ENCODE peak calls at places on chromosomes 16 and 17, in nine cellular contexts. A is HAP-1; X is body of pancreas; F is HCT116; I is ovary; E is lung; C is CD8-positive, alpha-beta memory T cell; S is MM.1S; Y is fibroblast of lung. K is an unnamed sample. For H3K4me1, the result is how much of the 10 kb centered on the place peaks cover.

GRCh38 chr17:68182940-68183551 is 64.8 kb upstream of the AMZ2 start:
- DNase-seq in S (no peak), C (peak), F (peak), X (no peak), A (no peak), I (no peak), E (no peak), Y (no peak), K (no peak)

GRCh38 chr16:56222482-56222997 is 31.3 kb downstream of the GNAO1 start:
- DNase-seq in C (no peak), F (no peak), S (no peak), Y (no peak), X (no peak), A (no peak), E (no peak), I (no peak), K (no peak)

GRCh38 chr16:5560084-5560483 is 462.5 kb upstream of the EEF2KMT start:
- DNase-seq in A (no peak), S (peak), E (no peak), F (peak), Y (no peak), C (no peak), I (no peak), X (no peak), K (no peak)

GRCh38 chr17:80779336-80779735 is 212.3 kb upstream of the CHMP6 start:
- DNase-seq in S (no peak), I (no peak), C (peak), E (no peak), F (no peak), X (no peak), A (no peak), Y (no peak), K (no peak)

GRCh38 chr17:58312824-58313223 is 15.8 kb downstream of the TSPOAP1 start:
- DNase-seq in F (no peak), Y (no peak), X (no peak), C (no peak), E (no peak), A (no peak), I (no peak), S (no peak), K (no peak)

GRCh38 chr17:51289776-51290175 is 29.4 kb downstream of the UTP18 start:
- DNase-seq in X (no peak), F (no peak), I (no peak), S (no peak), C (no peak), A (peak), E (no peak), Y (no peak), K (no peak)

GRCh38 chr17:72587773-72588511 is 467.1 kb downstream of the SOX9 start:
- DNase-seq in Y (peak), A (no peak), S (peak), F (no peak), X (peak), C (no peak), E (no peak), I (no peak), K (peak)

GRCh38 chr17:32158870-32159585 is 16.7 kb downstream of the RHOT1 start:
- DNase-seq in C (no peak), E (no peak), A (no peak), I (no peak), Y (no peak), F (no peak), X (no peak), S (no peak), K (no peak)

GRCh38 chr17:49798182-49798581 is 9.7 kb downstream of the KAT7 start:
- DNase-seq in S (no peak), X (no peak), C (no peak), I (no peak), Y (no peak), A (no peak), E (no peak), F (no peak), K (no peak)

GRCh38 chr17:75610103-75610984 is 22.7 kb downstream of the MYO15B start:
- DNase-seq in C (no peak), Y (no peak), F (no peak), S (no peak), X (no peak), I (no peak), E (no peak), A (no peak), K (peak)

GRCh38 chr16:3467920-3468319 is 24.4 kb downstream of the NAA60 start:
- DNase-seq in E (no peak), F (no peak), A (no peak), S (no peak), Y (peak), C (no peak), X (no peak), I (no peak), K (no peak)

GRCh38 chr17:81165246-81166032 is at the start of gene PVALEF:
- DNase-seq in C (no peak), I (peak), Y (no peak), F (no peak), E (no peak), X (peak), S (no peak), A (peak), K (no peak)

GRCh38 chr17:72614871-72615626 is 477.4 kb downstream of the SLC39A11 start:
- DNase-seq in Y (peak), C (no peak), I (no peak), S (no peak), X (peak), F (peak), A (no peak), E (no peak), K (peak)

GRCh38 chr17:68351395-68351794 is 60.1 kb downstream of the ARSG start:
- DNase-seq in E (no peak), Y (peak), I (no peak), C (no peak), X (no peak), F (no peak), A (no peak), S (no peak), K (no peak)

GRCh38 chr17:30173649-30174048 is 57.0 kb downstream of the NSRP1 start:
- DNase-seq in E (no peak), X (no peak), I (no peak), F (no peak), C (no peak), A (no peak), Y (peak), S (peak), K (no peak)

GRCh38 chr17:6443692-6444572 is at the start of gene PIMREG:
- DNase-seq in F (peak), X (peak), S (peak), I (peak), E (peak), A (peak), C (peak), Y (peak), K (peak)

GRCh38 chr16:896261-897199 is 74.3 kb downstream of the LMF1 start:
- DNase-seq in Y (no peak), F (no peak), A (no peak), S (no peak), I (no peak), C (no peak), X (no peak), E (no peak), K (no peak)

GRCh38 chr16:11391576-11391975 is 46.3 kb downstream of the RMI2 start:
- DNase-seq in X (peak), E (peak), I (no peak), F (no peak), Y (no peak), S (no peak), C (no peak), A (no peak), K (no peak)

GRCh38 chr17:46264456-46265198 is 30.3 kb upstream of the LRRC37A start:
- DNase-seq in S (no peak), C (peak), I (no peak), X (no peak), Y (peak), F (no peak), A (no peak), E (no peak), K (no peak)

GRCh38 chr17:362721-363120 is 10.1 kb upstream of the RPH3AL start:
- DNase-seq in Y (no peak), A (no peak), S (no peak), E (no peak), F (no peak), C (no peak), I (no peak), X (no peak), K (no peak)

GRCh38 chr17:58755577-58756245 is at the start of gene PPM1E:
- DNase-seq in E (no peak), X (peak), I (peak), A (peak), Y (peak), S (peak), F (no peak), C (peak), K (peak)

GRCh38 chr16:55499951-55500350 is 8.9 kb upstream of the LPCAT2 start:
- DNase-seq in F (peak), A (no peak), Y (peak), I (no peak), S (no peak), C (no peak), X (no peak), E (peak), K (peak)

GRCh38 chr16:88763502-88764053 is 21.4 kb downstream of the PIEZO1 start:
- DNase-seq in C (no peak), F (no peak), Y (no peak), A (no peak), I (no peak), X (peak), E (peak), S (no peak), K (no peak)

GRCh38 chr17:4498461-4499397 is at the start of gene SPNS2:
- DNase-seq in C (peak), F (no peak), S (peak), X (peak), A (peak), Y (peak), I (peak), E (no peak), K (peak)

GRCh38 chr17:51997723-51998122 is 160.8 kb downstream of the CA10 start:
- DNase-seq in I (no peak), F (no peak), Y (no peak), A (no peak), X (no peak), E (no peak), C (no peak), S (no peak), K (no peak)

GRCh38 chr16:12535535-12536411 is 267.9 kb downstream of the CPPED1 start:
- DNase-seq in S (no peak), E (no peak), X (no peak), A (no peak), C (no peak), Y (no peak), I (no peak), F (no peak), K (no peak)

GRCh38 chr16:22402191-22402590 is 27.8 kb upstream of the CDR2 start:
- DNase-seq in I (no peak), S (no peak), Y (peak), E (no peak), F (no peak), C (no peak), A (no peak), X (no peak), K (no peak)

GRCh38 chr17:48567209-48567608 is 10.9 kb downstream of the HOXB4 start:
- DNase-seq in C (peak), Y (peak), X (no peak), E (no peak), A (no peak), F (no peak), S (no peak), I (no peak), K (peak)

GRCh38 chr17:48566717-48567116 is 11.4 kb downstream of the HOXB4 start:
- DNase-seq in E (no peak), I (no peak), C (no peak), F (no peak), A (no peak), Y (no peak), S (no peak), X (no peak), K (no peak)

GRCh38 chr17:48568499-48569259 is 9.5 kb downstream of the HOXB4 start:
- DNase-seq in C (peak), I (no peak), Y (peak), A (no peak), E (no peak), F (no peak), S (no peak), X (no peak), K (no peak)

GRCh38 chr17:48569676-48570324 is 8.3 kb downstream of the HOXB4 start:
- DNase-seq in E (no peak), X (no peak), S (no peak), Y (peak), C (no peak), A (no peak), I (no peak), F (no peak), K (no peak)

GRCh38 chr17:48567646-48568354 is 10.3 kb downstream of the HOXB4 start:
- DNase-seq in A (no peak), F (no peak), Y (no peak), X (no peak), E (no peak), C (no peak), I (no peak), S (no peak), K (no peak)
- H3K4me3 ChIP-seq in A (no peak), F (no peak), Y (peak), X (no peak), E (no peak), C (no peak), I (no peak), S (no peak), K (no peak)

GRCh38 chr17:77400445-77400870 is 259.7 kb downstream of the SEC14L1 start:
- DNase-seq in F (no peak), I (no peak), A (no peak), X (no peak), Y (no peak), E (peak), C (peak), S (no peak), K (no peak)
- H3K4me1 ChIP-seq in F (under half), I (under half), A (under half), X (under half), Y (under half), E (under half), C (half or more), S (under half), K (under half)

DNA sequence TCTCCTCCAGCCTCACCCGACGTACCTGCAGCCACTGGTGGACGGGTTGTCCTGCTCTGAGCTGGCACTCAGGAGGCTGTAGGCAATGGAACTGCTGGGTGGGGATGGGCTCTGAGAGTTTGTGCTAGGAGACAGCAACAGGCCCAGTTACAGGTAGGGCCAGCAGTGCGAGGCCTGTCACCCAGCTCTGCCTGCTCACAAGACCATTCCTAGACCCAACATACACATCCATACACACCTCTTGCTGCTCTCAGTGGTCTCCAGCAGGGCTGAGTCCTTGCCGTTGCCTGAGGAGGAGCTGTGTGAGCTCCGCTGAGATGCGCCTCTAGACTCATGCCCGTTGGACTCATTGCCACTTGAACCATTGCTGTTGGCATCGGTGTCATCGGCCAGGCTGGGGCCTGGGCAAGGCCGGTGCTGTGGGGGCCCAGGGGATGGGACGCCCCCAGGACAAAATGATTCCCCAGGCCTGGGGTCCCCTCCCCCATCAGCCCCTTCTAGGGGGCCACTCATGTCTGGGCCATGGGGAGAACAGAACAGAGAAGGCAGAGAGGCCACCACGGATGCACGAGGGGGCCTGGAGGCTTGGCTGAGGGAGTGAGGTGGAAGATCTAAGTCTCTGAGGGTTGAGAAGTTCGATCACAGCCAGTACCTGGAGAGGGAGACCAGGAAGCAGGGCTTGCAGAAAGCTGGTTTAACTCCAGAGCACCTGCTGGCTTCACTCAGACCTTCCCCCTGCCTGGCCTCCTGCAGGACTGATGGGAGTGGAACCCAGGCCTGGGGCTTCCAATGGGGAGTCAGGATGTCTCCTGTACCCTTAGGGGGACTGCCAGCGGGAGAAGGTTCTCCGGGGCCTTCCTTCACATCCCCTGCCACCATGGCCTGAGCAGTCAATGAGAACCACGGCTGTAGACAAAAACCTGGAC is 1.7 kb downstream of the PER1 start:
- DNase-seq in S (no peak), X (peak), E (no peak), C (peak), I (peak), Y (no peak), F (no peak), A (no peak), K (no peak)
- H3K4me3 ChIP-seq in S (peak), X (no peak), E (peak), C (peak), I (peak), Y (no peak), F (peak), A (peak), K (peak)

GRCh38 chr16:66224186-66224585 is 142.3 kb upstream of the CDH5 start:
- DNase-seq in I (no peak), E (no peak), X (no peak), F (no peak), A (no peak), Y (no peak), S (no peak), C (no peak), K (no peak)

GRCh38 chr16:66224636-66225035 is 141.9 kb upstream of the CDH5 start:
- DNase-seq in X (no peak), F (no peak), Y (no peak), E (no peak), S (no peak), A (no peak), I (no peak), C (no peak), K (no peak)

GRCh38 chr16:66222756-66223155 is 143.7 kb upstream of the CDH5 start:
- DNase-seq in Y (no peak), A (no peak), X (no peak), E (no peak), I (no peak), S (no peak), F (no peak), C (no peak), K (no peak)

GRCh38 chr16:66223176-66223780 is 143.2 kb upstream of the CDH5 start:
- DNase-seq in A (no peak), S (no peak), C (no peak), I (no peak), X (no peak), F (no peak), E (no peak), Y (peak), K (no peak)

DNA sequence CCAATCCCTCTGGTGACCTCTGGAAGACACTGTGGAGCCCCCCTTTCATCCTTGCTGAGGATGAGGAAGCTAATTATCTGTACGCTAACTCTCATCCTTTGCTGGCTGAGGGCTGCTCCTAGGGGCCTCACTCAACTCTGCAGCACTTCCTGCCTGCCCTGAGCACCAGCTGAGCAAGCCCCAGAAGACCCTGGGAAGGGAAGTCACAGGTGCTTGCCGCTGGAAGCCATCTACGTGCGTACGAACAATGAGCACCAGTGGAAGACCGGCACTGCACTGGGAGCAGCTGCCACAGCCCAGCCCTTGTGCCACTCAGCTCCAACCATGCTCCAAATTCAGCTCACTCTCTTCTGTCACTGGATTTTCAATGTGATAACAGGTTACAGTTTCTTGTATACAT is 145.7 kb upstream of the CDH5 start:
- DNase-seq in F (no peak), E (no peak), I (no peak), Y (no peak), C (no peak), A (no peak), X (no peak), S (no peak), K (no peak)
- H3K4me1 ChIP-seq in F (under half), E (under half), I (under half), Y (under half), C (under half), A (under half), X (under half), S (under half), K (under half)

DNA sequence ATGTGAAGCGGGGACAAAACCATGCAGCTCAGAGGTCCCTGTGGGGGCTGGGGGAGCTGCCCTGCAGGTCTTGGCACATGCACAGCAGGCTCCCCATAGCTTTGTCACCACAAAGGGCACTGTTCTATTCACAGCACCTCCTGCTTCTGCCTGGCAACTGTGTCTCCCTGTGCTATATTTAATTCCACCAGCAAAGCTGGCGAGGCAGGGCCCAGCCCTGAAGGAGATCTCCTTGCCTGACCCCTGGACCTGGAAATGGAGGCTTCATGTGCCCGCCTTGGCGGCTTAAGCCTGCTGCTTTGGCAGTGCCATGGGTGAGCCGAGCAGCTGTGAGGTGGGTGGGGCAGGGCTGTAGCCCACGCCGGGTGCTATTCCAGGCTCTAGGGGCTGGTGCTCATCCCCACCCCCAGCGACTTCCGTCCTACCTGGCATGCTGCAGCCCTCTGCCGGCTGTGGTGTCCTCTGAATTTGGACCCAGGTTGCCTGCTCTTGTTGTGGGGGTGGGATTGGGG is 6.8 kb downstream of the LDHD start:
- DNase-seq in E (no peak), Y (no peak), C (no peak), X (peak), I (peak), A (no peak), F (no peak), S (no peak), K (peak)
- H3K4me3 ChIP-seq in E (no peak), Y (no peak), C (no peak), X (no peak), I (no peak), A (no peak), F (no peak), S (no peak), K (no peak)

GRCh38 chr16:27460213-27460612 is 58.2 kb downstream of the IL21R start:
- DNase-seq in I (no peak), A (no peak), Y (no peak), E (no peak), S (no peak), X (no peak), C (no peak), F (no peak), K (no peak)
- H3K4me1 ChIP-seq in I (under half), A (under half), Y (under half), E (under half), S (under half), X (under half), C (half or more), F (under half), K (under half)

K was measured in colonic mucosa.